ENCODE peak calls at places on chromosomes 4 and X, in five cellular contexts. Q is body of pancreas, E is sciatic nerve, Y is AG09309, V is bronchial epithelial cell. S is an unnamed sample.
A peak's percentile ranks its signal among the peaks of the same experiment; 100 is the strongest.

GRCh38 chr4:124686279-124686678 is 26.3 kb downstream of the ANKRD50 start:
- DNase-seq in Q (no peak), E (no peak), Y (no peak), V (no peak), S (no peak)

GRCh38 chr4:74387790-74388189 is 22.8 kb downstream of the EREG start:
- DNase-seq in Q (no peak), E (no peak), Y (no peak), V (no peak), S (no peak)

GRCh38 chr4:88137112-88137511 is 21.3 kb downstream of the ABCG2 start:
- DNase-seq in Q (no peak), E (no peak), Y (no peak), V (peak; percentile 34), S (no peak)

GRCh38 chrX:23616361-23616760 is 50.9 kb upstream of the PRDX4 start:
- DNase-seq in Q (no peak), E (no peak), Y (peak; percentile 4), V (peak; percentile 20), S (peak; percentile 6)

GRCh38 chr4:70958681-70959080 is 34.8 kb upstream of the DCK start:
- DNase-seq in Q (no peak), E (no peak), Y (peak; percentile 73), V (no peak), S (no peak)

GRCh38 chr4:158996669-158997074 is 106.2 kb upstream of the RAPGEF2 start:
- DNase-seq in Q (peak; percentile 16), E (no peak), Y (peak; percentile 89), V (peak; percentile 99), S (no peak)

GRCh38 chr4:166460769-166461550 is 587.9 kb downstream of the TLL1 start:
- DNase-seq in Q (no peak), E (no peak), Y (no peak), V (peak; percentile 71), S (no peak)

GRCh38 chrX:9349572-9350259 is 115.1 kb upstream of the TBL1X start:
- DNase-seq in Q (no peak), E (no peak), Y (no peak), V (peak; percentile 44), S (no peak)

GRCh38 chrX:49155243-49155899 is 7.2 kb upstream of the MAGIX start:
- DNase-seq in Q (peak; percentile 62), E (no peak), Y (no peak), V (peak; percentile 78), S (peak; percentile 74)

GRCh38 chr4:110099638-110100037 is 98.8 kb downstream of the ELOVL6 start:
- DNase-seq in Q (no peak), E (no peak), Y (no peak), V (peak; percentile 36), S (no peak)

GRCh38 chr4:139595989-139596679 is 40.1 kb upstream of the SETD7 start:
- DNase-seq in Q (no peak), E (no peak), Y (no peak), V (peak; percentile 78), S (no peak)

GRCh38 chr4:174402470-174403176 is 118.9 kb downstream of the CEP44 start:
- DNase-seq in Q (no peak), E (no peak), Y (no peak), V (no peak), S (no peak)

GRCh38 chrX:38732866-38733265 is 68.4 kb upstream of the MID1IP1 start:
- DNase-seq in Q (no peak), E (no peak), Y (no peak), V (peak; percentile 8), S (no peak)

GRCh38 chr4:130124066-130124465 is 1028.1 kb downstream of the C4orf33 start:
- DNase-seq in Q (no peak), E (no peak), Y (no peak), V (no peak), S (no peak)

GRCh38 chrX:103845165-103845653 is 13.2 kb upstream of the RAB9B start:
- DNase-seq in Q (peak; percentile 59), E (peak; percentile 84), Y (peak; percentile 59), V (peak; percentile 60), S (peak; percentile 22)

GRCh38 chrX:46574941-46575381 is 1.4 kb downstream of the CHST7 start:
- DNase-seq in Q (no peak), E (no peak), Y (no peak), V (no peak), S (peak; percentile 18)

GRCh38 chr4:1910643-1911042 is 39.5 kb downstream of the NSD2 start:
- DNase-seq in Q (peak; percentile 40), E (no peak), Y (peak; percentile 33), V (peak; percentile 45), S (peak; percentile 35)

GRCh38 chr4:77599378-77599777 is 6.2 kb upstream of the CXCL13 start:
- DNase-seq in Q (peak; percentile 51), E (no peak), Y (no peak), V (peak; percentile 64), S (peak; percentile 16)

GRCh38 chr4:86910369-86910768 is 18.1 kb upstream of the C4orf36 start:
- DNase-seq in Q (no peak), E (no peak), Y (no peak), V (no peak), S (no peak)

GRCh38 chrX:140091276-140091886 is 126.1 kb upstream of the CXorf66 start:
- DNase-seq in Q (peak; percentile 2), E (no peak), Y (no peak), V (no peak), S (peak; percentile 21)

GRCh38 chr4:92840880-92841279 is 537.1 kb downstream of the GRID2 start:
- DNase-seq in Q (no peak), E (no peak), Y (no peak), V (no peak), S (no peak)

GRCh38 chrX:23503835-23504539 is 163.3 kb upstream of the PRDX4 start:
- DNase-seq in Q (peak; percentile 93), E (no peak), Y (peak; percentile 10), V (peak; percentile 88), S (no peak)

GRCh38 chr4:7823416-7823824 is 116.2 kb downstream of the AFAP1 start:
- DNase-seq in Q (peak; percentile 55), E (no peak), Y (no peak), V (no peak), S (no peak)

GRCh38 chr4:95572304-95572991 is 23.7 kb upstream of the UNC5C start:
- DNase-seq in Q (peak; percentile 55), E (peak; percentile 63), Y (no peak), V (peak; percentile 84), S (no peak)

GRCh38 chrX:17022205-17022604 is 75.7 kb downstream of the REPS2 start:
- DNase-seq in Q (no peak), E (no peak), Y (peak; percentile 33), V (peak; percentile 27), S (no peak)

GRCh38 chr4:66750273-66750672 is 795.0 kb downstream of the CENPC start:
- DNase-seq in Q (no peak), E (no peak), Y (no peak), V (peak; percentile 66), S (no peak)

GRCh38 chrX:13093489-13094140 is 49.2 kb upstream of the FAM9C start:
- DNase-seq in Q (no peak), E (no peak), Y (no peak), V (no peak), S (no peak)

GRCh38 chr4:41600243-41600642 is 62.3 kb downstream of the LIMCH1 start:
- DNase-seq in Q (peak; percentile 15), E (no peak), Y (no peak), V (peak; percentile 28), S (no peak)

GRCh38 chrX:54182864-54183613 is at the start of gene FAM120C:
- DNase-seq in Q (peak; percentile 68), E (peak; percentile 84), Y (no peak), V (peak; percentile 44), S (peak; percentile 81)

GRCh38 chr4:169619518-169619957 is 840 bp upstream of the CLCN3 start:
- DNase-seq in Q (peak; percentile 79), E (no peak), Y (no peak), V (peak; percentile 77), S (peak; percentile 83)

GRCh38 chrX:143094501-143095110 is 68.9 kb downstream of the SPANXN4 start:
- DNase-seq in Q (no peak), E (no peak), Y (no peak), V (no peak), S (no peak)

GRCh38 chrX:20595928-20596550 is 329.3 kb upstream of the RPS6KA3 start:
- DNase-seq in Q (no peak), E (no peak), Y (no peak), V (peak; percentile 25), S (no peak)

GRCh38 chr4:116733368-116733767 is 352.0 kb downstream of the TRAM1L1 start:
- DNase-seq in Q (no peak), E (no peak), Y (no peak), V (no peak), S (peak; percentile 91)